ENCODE peak calls at places on chromosomes 1 and 21, in eight cellular contexts. X is thoracic aorta; U is Caco-2; S is IMR-90; V is heart left ventricle; H is left ventricle myocardium inferior; K is cardiac muscle cell; N is naive thymus-derived CD4-positive, alpha-beta T cell. A is an unnamed sample.

GRCh38 chr1:245085508-245086095 is 69.2 kb upstream of the KIF26B start:
- DNase-seq in X (no peak), U (no peak), S (peak; percentile 97), V (no peak), H (no peak), K (peak; percentile 88), N (no peak), A (no peak)

GRCh38 chr1:192792628-192793027 is 16.2 kb upstream of the RGS2 start:
- DNase-seq in X (no peak), U (no peak), S (no peak), V (no peak), H (no peak), K (no peak), N (no peak), A (no peak)

GRCh38 chr1:116496380-116496779 is 74.4 kb downstream of the CD58 start:
- DNase-seq in X (no peak), U (no peak), S (peak; percentile 27), V (peak; percentile 43), H (peak; percentile 68), K (peak; percentile 76), N (no peak), A (no peak)

GRCh38 chr1:200306954-200307754 is 102.7 kb downstream of the ZNF281 start:
- DNase-seq in X (no peak), U (no peak), S (peak; percentile 46), V (no peak), H (no peak), K (peak; percentile 56), N (peak; percentile 43), A (peak; percentile 61)

GRCh38 chr1:88878731-88879130 is 12.6 kb downstream of the GTF2B start:
- DNase-seq in X (no peak), U (no peak), S (peak; percentile 31), V (no peak), H (no peak), K (no peak), N (no peak), A (no peak)

GRCh38 chr1:162756523-162756922 is 34.0 kb upstream of the HSD17B7 start:
- DNase-seq in X (no peak), U (no peak), S (peak; percentile 28), V (no peak), H (no peak), K (peak; percentile 7), N (no peak), A (no peak)

GRCh38 chr1:117060441-117061317 is 553 bp downstream of the TTF2 start:
- DNase-seq in X (no peak), U (peak; percentile 41), S (peak; percentile 34), V (no peak), H (no peak), K (peak; percentile 52), N (peak; percentile 14), A (peak; percentile 60)

GRCh38 chr21:27839512-27840115 is 872.7 kb upstream of the ADAMTS5 start:
- DNase-seq in X (no peak), U (no peak), S (no peak), V (no peak), H (no peak), K (no peak), N (no peak), A (no peak)

GRCh38 chr1:205916541-205916940 is 26.7 kb downstream of the SLC26A9 start:
- DNase-seq in X (no peak), U (no peak), S (peak; percentile 50), V (no peak), H (no peak), K (no peak), N (no peak), A (no peak)

GRCh38 chr21:41506526-41507520 is 1.1 kb downstream of the TMPRSS2 start:
- DNase-seq in X (no peak), U (no peak), S (no peak), V (no peak), H (no peak), K (no peak), N (no peak), A (no peak)

GRCh38 chr1:9715536-9716226 is 64.2 kb downstream of the PIK3CD start:
- DNase-seq in X (no peak), U (no peak), S (no peak), V (no peak), H (no peak), K (no peak), N (peak; percentile 66), A (no peak)

GRCh38 chr1:160544647-160545046 is 21.6 kb upstream of the SLAMF6 start:
- DNase-seq in X (no peak), U (no peak), S (peak; percentile 10), V (no peak), H (no peak), K (peak; percentile 25), N (peak; percentile 53), A (no peak)

GRCh38 chr21:32018381-32018780 is 145.6 kb downstream of the HUNK start:
- DNase-seq in X (no peak), U (no peak), S (no peak), V (no peak), H (no peak), K (no peak), N (no peak), A (no peak)

DNA sequence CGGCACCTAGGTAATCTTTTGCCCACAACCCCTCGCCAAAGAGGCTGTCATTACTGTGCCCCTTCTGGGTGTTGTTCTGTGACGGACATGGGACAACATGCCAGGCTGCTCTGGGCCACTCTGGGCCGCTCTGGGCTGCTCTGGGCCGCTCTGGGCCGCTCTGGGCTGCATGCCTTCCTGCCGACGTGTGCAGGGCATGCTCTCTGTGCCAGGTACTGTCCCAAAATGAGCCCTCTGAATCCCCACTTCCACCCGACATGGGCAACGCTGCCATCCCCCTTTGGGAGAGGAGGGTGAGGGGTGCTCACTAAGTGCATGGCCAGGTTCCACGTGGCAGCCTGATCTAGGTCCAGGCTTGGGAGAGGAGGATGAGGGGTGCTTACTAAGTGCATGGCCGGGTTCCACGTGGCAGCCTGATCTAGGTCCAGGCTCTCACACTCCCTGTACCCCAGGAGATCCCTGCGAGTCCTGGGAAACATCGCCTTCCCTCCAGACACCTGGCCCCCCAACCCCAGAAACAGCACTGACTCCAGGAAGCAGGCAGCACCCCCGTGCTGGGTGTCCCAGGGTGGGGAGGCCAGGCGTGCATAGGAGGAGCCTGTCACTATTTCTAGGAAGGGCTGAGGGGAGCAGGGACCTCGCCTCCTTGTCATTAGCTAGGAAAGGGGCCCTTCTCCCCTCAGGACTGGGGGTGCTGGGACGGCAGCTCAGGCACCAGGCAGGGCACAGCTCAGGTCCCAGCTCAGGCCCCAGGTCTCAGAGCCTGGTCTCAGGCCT is 16.5 kb downstream of the TTC34 start:
- DNase-seq in X (no peak), U (peak; percentile 21), S (no peak), V (no peak), H (no peak), K (no peak), N (no peak), A (peak; percentile 2)
- H3K9me3 ChIP-seq in X (peaks cover 17% of the 10 kb centered on the region), U (peaks cover 9% of the 10 kb centered on the region), S (peaks cover 46% of the 10 kb centered on the region), V (no peaks in the 10 kb centered on the region), H (peaks cover 31% of the 10 kb centered on the region), K (peaks cover 8% of the 10 kb centered on the region), N (no peaks in the 10 kb centered on the region), A (no peaks in the 10 kb centered on the region)

DNA sequence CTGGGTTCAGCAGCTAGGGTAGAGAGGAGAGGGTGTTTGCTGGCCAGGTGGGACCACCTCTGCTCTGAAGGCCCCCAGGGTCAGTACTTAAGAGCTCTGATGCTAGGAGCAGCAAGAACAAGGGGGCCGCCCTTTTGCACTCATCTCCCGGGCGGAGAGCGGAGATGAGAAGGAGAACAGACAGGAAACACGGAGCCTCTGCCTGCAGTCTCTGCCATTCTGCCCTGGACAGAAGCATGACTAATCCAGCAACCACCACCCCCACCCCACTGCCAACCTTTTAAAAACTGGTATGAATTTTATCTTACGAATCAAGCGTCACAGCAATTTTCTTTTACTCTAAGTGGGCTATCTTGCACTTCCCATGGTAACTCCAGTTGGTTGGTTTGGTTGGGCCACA is 34.5 kb downstream of the PARP1 start:
- DNase-seq in X (no peak), U (no peak), S (no peak), V (no peak), H (no peak), K (no peak), N (no peak), A (no peak)
- H3K36me3 ChIP-seq in X (peaks cover 58% of the 10 kb centered on the region), U (no peaks in the 10 kb centered on the region), S (peaks cover 53% of the 10 kb centered on the region), V (peaks cover 90% of the 10 kb centered on the region), H (peaks cover 88% of the 10 kb centered on the region), K (peaks cover 88% of the 10 kb centered on the region), N (peaks cover 40% of the 10 kb centered on the region), A (peaks cover 88% of the 10 kb centered on the region)

GRCh38 chr1:2337081-2337480 is 54.3 kb downstream of the MORN1 start:
- DNase-seq in X (no peak), U (no peak), S (no peak), V (no peak), H (no peak), K (no peak), N (no peak), A (no peak)

GRCh38 chr1:2335721-2336475 is 55.5 kb downstream of the MORN1 start:
- DNase-seq in X (no peak), U (no peak), S (no peak), V (no peak), H (no peak), K (no peak), N (no peak), A (no peak)

GRCh38 chr1:2337501-2337900 is 53.9 kb downstream of the MORN1 start:
- DNase-seq in X (no peak), U (no peak), S (no peak), V (no peak), H (no peak), K (no peak), N (no peak), A (no peak)

GRCh38 chr1:2334883-2335534 is 56.3 kb downstream of the MORN1 start:
- DNase-seq in X (no peak), U (no peak), S (no peak), V (no peak), H (no peak), K (no peak), N (no peak), A (no peak)

DNA sequence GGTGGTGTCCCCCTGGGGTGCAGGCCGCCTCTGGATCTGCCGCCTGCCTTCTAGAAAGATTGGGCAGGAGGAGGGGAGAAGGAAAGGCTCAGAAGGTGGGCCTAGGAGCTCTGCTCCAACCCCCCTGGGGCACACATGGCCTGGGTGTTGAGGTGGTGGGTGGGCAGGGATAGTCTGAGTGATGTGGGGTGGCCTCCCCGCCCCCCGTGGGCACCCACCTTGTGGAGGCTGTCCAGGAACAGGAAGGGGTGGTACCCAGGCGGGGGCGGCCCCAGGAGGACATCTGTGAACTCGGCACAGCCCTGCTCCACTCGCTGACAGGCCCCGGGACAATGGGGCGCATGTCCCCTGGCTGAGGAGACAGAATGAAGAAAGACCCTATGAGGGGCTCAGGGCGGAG is 54.9 kb downstream of the MORN1 start:
- DNase-seq in X (no peak), U (no peak), S (no peak), V (no peak), H (no peak), K (no peak), N (no peak), A (no peak)
- H3K4me3 ChIP-seq in X (no peak overlapping the region), U (no peak overlapping the region), S (no peak overlapping the region), V (no peak overlapping the region), H (no peak overlapping the region), K (no peak overlapping the region), N (no peak overlapping the region), A (no peak overlapping the region)

DNA sequence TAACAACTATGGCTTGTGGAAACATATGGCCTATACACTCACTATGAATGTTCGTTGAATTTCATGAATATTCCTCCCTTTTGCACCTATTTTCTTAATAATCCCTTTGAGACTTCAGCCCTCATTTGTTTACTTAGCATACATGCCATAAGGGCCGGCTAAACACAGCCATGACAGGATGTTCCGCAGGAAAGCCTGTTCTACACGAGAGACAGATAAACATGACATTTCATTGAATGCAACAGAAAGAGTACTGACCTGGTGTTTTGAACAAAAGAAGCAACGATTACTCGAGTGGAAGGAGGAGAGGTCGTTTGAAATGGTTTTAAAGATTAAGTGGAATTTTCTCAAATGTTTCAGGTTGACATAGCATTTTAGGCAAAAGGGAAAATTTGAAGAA is 459.5 kb upstream of the CXADR start:
- DNase-seq in X (no peak), U (no peak), S (no peak), V (no peak), H (no peak), K (no peak), N (no peak), A (no peak)
- H3K9me3 ChIP-seq in X (no peaks in the 10 kb centered on the region), U (no peaks in the 10 kb centered on the region), S (no peaks in the 10 kb centered on the region), V (no peaks in the 10 kb centered on the region), H (no peaks in the 10 kb centered on the region), K (no peaks in the 10 kb centered on the region), N (no peaks in the 10 kb centered on the region), A (no peaks in the 10 kb centered on the region)

A was measured in HAP-1.